ENCODE peak calls at places on chromosome 20, in six cellular contexts. C is breast epithelium; V is NCI-H526; Q is GM10248; X is effector memory CD4-positive, alpha-beta T cell; W is IMR-90. R is an unnamed sample.

GRCh38 chr20:48457261-48458002 is 370.4 kb downstream of the PREX1 start:
- DNase-seq in C (no peak), V (no peak), Q (peak), X (no peak), W (no peak), R (no peak)

GRCh38 chr20:17504898-17505663 is 26.1 kb downstream of the BFSP1 start:
- DNase-seq in C (peak), V (peak), Q (peak), X (peak), W (peak), R (peak)

GRCh38 chr20:4602297-4602631 is 119.4 kb upstream of the PRND start:
- DNase-seq in C (no peak), V (no peak), Q (no peak), X (no peak), W (peak), R (no peak)

GRCh38 chr20:51562334-51563140 is 20.0 kb upstream of the NFATC2 start:
- DNase-seq in C (peak), V (peak), Q (peak), X (no peak), W (peak), R (peak)

GRCh38 chr20:17615645-17616479 is 46.0 kb downstream of the DSTN start:
- DNase-seq in C (peak), V (no peak), Q (peak), X (no peak), W (no peak), R (no peak)

GRCh38 chr20:61748376-61748775 is 317.3 kb downstream of the TAF4 start:
- DNase-seq in C (no peak), V (no peak), Q (no peak), X (no peak), W (peak), R (no peak)

GRCh38 chr20:760751-761417 is 7.4 kb downstream of the SLC52A3 start:
- DNase-seq in C (no peak), V (no peak), Q (peak), X (no peak), W (no peak), R (peak)

GRCh38 chr20:10660661-10661060 is 13.1 kb downstream of the JAG1 start:
- DNase-seq in C (no peak), V (no peak), Q (no peak), X (no peak), W (no peak), R (no peak)

GRCh38 chr20:23655551-23656211 is 17.9 kb upstream of the CST3 start:
- DNase-seq in C (no peak), V (no peak), Q (no peak), X (no peak), W (no peak), R (no peak)

GRCh38 chr20:43914697-43915208 is at the start of gene TOX2:
- DNase-seq in C (no peak), V (no peak), Q (peak), X (peak), W (no peak), R (peak)

GRCh38 chr20:9306521-9306920 is 207.9 kb upstream of the LAMP5 start:
- DNase-seq in C (no peak), V (no peak), Q (no peak), X (no peak), W (peak), R (no peak)

GRCh38 chr20:12395404-12396159 is 477.9 kb downstream of the BTBD3 start:
- DNase-seq in C (no peak), V (no peak), Q (no peak), X (no peak), W (no peak), R (no peak)

GRCh38 chr20:1242530-1242929 is 16.7 kb downstream of the RAD21L1 start:
- DNase-seq in C (no peak), V (no peak), Q (no peak), X (no peak), W (peak), R (no peak)

GRCh38 chr20:51953731-51954340 is 151.5 kb upstream of the SALL4 start:
- DNase-seq in C (no peak), V (no peak), Q (no peak), X (no peak), W (no peak), R (no peak)

GRCh38 chr20:38057351-38057972 is 23.9 kb downstream of the RPRD1B start:
- DNase-seq in C (peak), V (peak), Q (peak), X (peak), W (peak), R (peak)

GRCh38 chr20:32157611-32158010 is 48.1 kb downstream of the TM9SF4 start:
- DNase-seq in C (no peak), V (no peak), Q (no peak), X (no peak), W (no peak), R (no peak)

GRCh38 chr20:45433316-45433715 is 17.4 kb downstream of the PIGT start:
- DNase-seq in C (no peak), V (no peak), Q (no peak), X (no peak), W (peak), R (no peak)

GRCh38 chr20:44488551-44488950 is 12.9 kb downstream of the TTPAL start:
- DNase-seq in C (no peak), V (no peak), Q (no peak), X (no peak), W (no peak), R (no peak)

GRCh38 chr20:53028337-53029007 is 56.3 kb downstream of the TSHZ2 start:
- DNase-seq in C (no peak), V (no peak), Q (no peak), X (no peak), W (no peak), R (no peak)

GRCh38 chr20:17083738-17084137 is 143.1 kb upstream of the PCSK2 start:
- DNase-seq in C (no peak), V (no peak), Q (no peak), X (no peak), W (peak), R (no peak)

GRCh38 chr20:63409066-63409833 is 48.1 kb upstream of the CHRNA4 start:
- DNase-seq in C (no peak), V (no peak), Q (no peak), X (no peak), W (no peak), R (no peak)

GRCh38 chr20:50129662-50130345 is 16.9 kb upstream of the UBE2V1 start:
- DNase-seq in C (no peak), V (no peak), Q (no peak), X (no peak), W (peak), R (no peak)

GRCh38 chr20:4136078-4136966 is 121.0 kb upstream of the RNF24 start:
- DNase-seq in C (no peak), V (no peak), Q (no peak), X (no peak), W (peak), R (no peak)

GRCh38 chr20:1449370-1449769 is 17.3 kb downstream of the NSFL1C start:
- DNase-seq in C (no peak), V (no peak), Q (no peak), X (no peak), W (no peak), R (no peak)

GRCh38 chr20:61956396-61957342 is 109.0 kb downstream of the TAF4 start:
- DNase-seq in C (no peak), V (no peak), Q (no peak), X (no peak), W (peak), R (no peak)

GRCh38 chr20:44460795-44461141 is 14.9 kb upstream of the TTPAL start:
- DNase-seq in C (no peak), V (no peak), Q (no peak), X (no peak), W (peak), R (no peak)

GRCh38 chr20:1127840-1128239 is 9.4 kb downstream of the PSMF1 start:
- DNase-seq in C (no peak), V (no peak), Q (no peak), X (no peak), W (no peak), R (no peak)

GRCh38 chr20:32449057-32449889 is 91.1 kb downstream of the ASXL1 start:
- DNase-seq in C (no peak), V (no peak), Q (no peak), X (no peak), W (no peak), R (no peak)

GRCh38 chr20:58713801-58714339 is 21.3 kb downstream of the NPEPL1 start:
- DNase-seq in C (peak), V (no peak), Q (peak), X (no peak), W (no peak), R (no peak)

GRCh38 chr20:58709013-58709702 is 16.6 kb downstream of the NPEPL1 start:
- DNase-seq in C (peak), V (no peak), Q (no peak), X (no peak), W (no peak), R (no peak)

GRCh38 chr20:48642105-48642880 is 185.5 kb downstream of the PREX1 start:
- DNase-seq in C (no peak), V (no peak), Q (no peak), X (no peak), W (no peak), R (no peak)